ENCODE peak calls at places on chromosome 3, in four cellular contexts. G is GM12878, Y is breast epithelium, W is K562. N is an unnamed sample.
A peak's percentile ranks its signal among the peaks of the same experiment; 100 is the strongest.

GRCh38 chr3:193732827-193733226 is 139.8 kb downstream of the OPA1 start:
- DNase-seq in G (no peak), W (no peak), Y (no peak), N (no peak)

GRCh38 chr3:78703944-78704343 is 1063.9 kb downstream of the ROBO1 start:
- DNase-seq in W (no peak), Y (no peak), G (no peak), N (no peak)

GRCh38 chr3:113157408-113157980 is 53.9 kb upstream of the BOC start:
- DNase-seq in Y (peak; percentile 41), W (no peak), G (no peak), N (no peak)

GRCh38 chr3:67647390-67647878 is 7.0 kb downstream of the SUCLG2 start:
- DNase-seq in Y (peak; percentile 40), G (no peak), W (no peak), N (no peak)

GRCh38 chr3:103752986-103753385 is 1318.2 kb downstream of the ZPLD1 start:
- DNase-seq in W (no peak), G (no peak), Y (no peak), N (no peak)

GRCh38 chr3:58349792-58350626 is 17.3 kb downstream of the PXK start:
- DNase-seq in W (no peak), G (peak; percentile 87), Y (peak; percentile 21), N (no peak)

GRCh38 chr3:196650740-196651311 is 11.3 kb downstream of the NRROS start:
- DNase-seq in W (peak; percentile 42), G (no peak), Y (no peak), N (no peak)

GRCh38 chr3:73614385-73614784 is 10.4 kb downstream of the PDZRN3 start:
- DNase-seq in Y (peak; percentile 57), W (no peak), G (no peak), N (no peak)

GRCh38 chr3:53077476-53078220 is 31.8 kb upstream of the SFMBT1 start:
- DNase-seq in Y (no peak), G (no peak), W (no peak), N (peak; percentile 10)

GRCh38 chr3:177230641-177231040 is 33.4 kb upstream of the TBL1XR1 start:
- DNase-seq in W (no peak), Y (no peak), G (no peak), N (no peak)

GRCh38 chr3:88151358-88151757 is 1.6 kb downstream of the C3orf38 start:
- DNase-seq in W (no peak), Y (no peak), G (no peak), N (no peak)

GRCh38 chr3:111605016-111605415 is 9.9 kb upstream of the ZBED2 start:
- DNase-seq in G (no peak), Y (no peak), W (no peak), N (no peak)

GRCh38 chr3:128735287-128735686 is 9.3 kb downstream of the RAB7A start:
- DNase-seq in G (no peak), W (no peak), Y (no peak), N (no peak)

GRCh38 chr3:88150371-88150770 is 612 bp downstream of the C3orf38 start:
- DNase-seq in W (no peak), G (no peak), Y (no peak), N (no peak)

GRCh38 chr3:130700541-130700940 is 46.1 kb downstream of the PIK3R4 start:
- DNase-seq in G (no peak), Y (no peak), W (no peak), N (no peak)

GRCh38 chr3:16181361-16181760 is 6.9 kb downstream of the GALNT15 start:
- DNase-seq in W (no peak), Y (no peak), G (no peak), N (no peak)

GRCh38 chr3:177824190-177824786 is 627.0 kb upstream of the TBL1XR1 start:
- DNase-seq in Y (peak; percentile 72), W (no peak), G (no peak), N (peak; percentile 57)

GRCh38 chr3:41290736-41291135 is 91.4 kb downstream of the CTNNB1 start:
- DNase-seq in Y (no peak), W (no peak), G (no peak), N (no peak)

GRCh38 chr3:163347944-163348343 is 1730.4 kb downstream of the SI start:
- DNase-seq in W (no peak), G (no peak), Y (no peak), N (no peak)

DNA sequence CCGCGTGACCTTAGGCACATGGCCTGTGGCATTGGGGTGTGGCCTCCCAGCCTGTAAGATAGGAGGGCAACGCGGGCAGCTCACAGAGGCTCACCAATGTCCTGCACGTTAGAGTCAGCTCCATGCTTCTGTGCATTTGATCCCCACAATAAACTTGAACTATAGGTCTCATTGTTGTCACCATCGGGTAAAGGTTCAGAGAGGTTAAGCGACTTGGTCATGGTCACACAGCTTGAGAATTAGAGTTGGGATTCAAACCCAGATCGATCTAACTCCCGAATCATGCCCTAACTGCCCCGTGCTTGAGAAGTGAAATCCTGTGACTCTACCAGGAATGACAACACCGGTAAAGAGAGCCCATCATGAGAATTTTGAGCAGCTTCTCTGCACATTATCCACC is 148.0 kb upstream of the SLC6A11 start:
- DNase-seq in G (no peak), W (no peak), Y (no peak), N (no peak)
- TF ChIP-seq CTCF in G (no peak), W (no peak), Y (no peak), N (no peak)

DNA sequence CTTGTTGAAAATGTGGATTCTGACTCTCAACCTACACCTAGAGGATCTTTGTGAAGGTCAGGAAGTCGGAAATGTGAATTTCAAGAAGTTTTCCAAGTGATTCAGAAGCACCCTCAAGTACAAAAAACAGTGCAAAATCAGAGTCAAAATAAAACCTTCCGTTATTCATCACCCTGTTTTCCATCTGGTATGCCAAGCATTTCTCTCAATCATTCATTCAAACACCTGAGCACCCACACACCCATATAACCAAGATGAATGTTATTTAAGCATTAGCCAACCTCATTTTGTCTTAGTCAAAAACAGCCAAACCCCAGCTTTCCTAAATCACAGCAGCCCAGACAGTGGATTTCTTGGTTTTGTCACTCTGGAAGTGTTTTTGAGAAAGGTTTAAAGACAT is 91.1 kb downstream of the OSBPL10 start:
- DNase-seq in W (no peak), Y (no peak), G (no peak), N (no peak)
- H3K4me1 ChIP-seq in W (no peaks in the 10 kb centered on the region), Y (no peaks in the 10 kb centered on the region), G (no peaks in the 10 kb centered on the region), N (no peaks in the 10 kb centered on the region)

DNA sequence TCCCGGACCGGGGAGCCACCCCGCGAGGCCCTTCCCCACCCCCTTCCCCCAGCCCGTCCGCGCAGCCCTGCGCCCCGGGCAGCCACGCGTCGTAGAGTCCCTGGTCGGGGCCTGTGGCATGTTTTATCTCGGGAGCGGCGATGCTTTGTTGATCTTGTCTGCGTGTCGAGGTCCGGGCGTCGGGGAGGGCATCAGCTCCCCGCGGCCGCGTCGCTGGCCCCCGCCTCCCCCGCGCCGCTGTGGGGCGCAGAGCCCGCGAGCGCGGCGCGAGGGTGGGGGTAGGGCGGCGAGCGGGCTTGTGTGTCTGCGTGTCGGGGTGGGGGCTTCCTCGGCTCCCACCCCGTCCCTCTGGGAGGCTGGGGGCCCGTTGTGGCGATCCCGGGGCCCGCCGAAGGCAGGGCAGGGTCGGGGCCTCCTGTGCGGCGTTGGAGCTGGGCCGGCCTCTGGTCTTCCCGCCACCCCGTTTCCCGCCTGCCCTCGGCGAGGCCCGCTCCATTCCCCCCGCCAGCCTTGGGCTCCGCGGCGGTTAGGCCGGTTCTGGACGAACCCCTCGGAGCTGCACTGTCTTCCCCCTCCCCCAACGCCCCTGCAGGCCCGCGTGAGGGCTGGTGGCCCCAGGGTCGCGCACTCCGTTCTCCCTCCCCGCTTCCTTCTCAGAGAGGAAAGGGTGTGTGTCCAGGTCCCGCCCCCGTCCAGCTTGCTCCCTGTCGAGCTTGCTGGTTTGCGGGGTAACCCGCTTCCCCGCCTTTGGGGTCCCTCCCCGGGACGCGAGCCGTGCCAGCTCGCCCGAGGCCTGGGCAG is 695 bp downstream of the GMPS start:
- DNase-seq in Y (peak; percentile 34), W (peak; percentile 71), G (no peak), N (peak; percentile 41)
- TF ChIP-seq POLR2A in Y (no peak), W (peak; percentile 20), G (peak; percentile 52), N (no peak)

GRCh38 chr3:185823280-185824044 is 1.4 kb downstream of the IGF2BP2 start:
- DNase-seq in G (no peak), Y (no peak), W (peak; percentile 66), N (peak; percentile 35)
- TF ChIP-seq CTCF in G (no peak), Y (no peak), W (no peak), N (peak; percentile 11)

GRCh38 chr3:57151021-57151449 is 14.1 kb downstream of the IL17RD start:
- DNase-seq in Y (no peak), W (no peak), G (no peak), N (no peak)

GRCh38 chr3:57154470-57154869 is 10.7 kb downstream of the IL17RD start:
- DNase-seq in Y (no peak), W (no peak), G (no peak), N (no peak)

GRCh38 chr3:57152761-57153160 is 12.4 kb downstream of the IL17RD start:
- DNase-seq in W (no peak), Y (no peak), G (no peak), N (no peak)

GRCh38 chr3:57150097-57150496 is 15.1 kb downstream of the IL17RD start:
- DNase-seq in W (no peak), Y (peak; percentile 66), G (no peak), N (no peak)

DNA sequence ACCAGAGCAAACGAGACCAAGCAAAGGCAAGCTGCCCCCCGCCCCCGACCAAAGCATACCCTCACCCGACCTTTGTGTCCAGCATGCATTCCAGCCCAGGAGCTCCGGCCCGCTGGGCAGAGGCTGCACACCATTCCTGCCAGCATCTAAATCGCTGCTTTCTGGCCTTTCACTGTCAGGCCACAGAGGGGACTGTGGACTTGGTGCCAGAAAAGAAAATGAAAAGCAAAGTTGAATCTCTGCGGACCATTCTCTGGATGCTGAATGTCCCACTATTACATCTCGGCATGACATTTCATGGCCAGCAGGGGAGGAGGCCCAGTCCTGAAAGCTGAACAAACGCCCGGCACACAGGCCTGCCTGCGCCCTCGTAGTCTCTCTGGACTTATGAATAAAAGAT is 13.0 kb downstream of the IL17RD start:
- DNase-seq in W (no peak), Y (no peak), G (no peak), N (no peak)
- H3K4me1 ChIP-seq in W (no peaks in the 10 kb centered on the region), Y (no peaks in the 10 kb centered on the region), G (no peaks in the 10 kb centered on the region), N (peaks cover 16% of the 10 kb centered on the region)

DNA sequence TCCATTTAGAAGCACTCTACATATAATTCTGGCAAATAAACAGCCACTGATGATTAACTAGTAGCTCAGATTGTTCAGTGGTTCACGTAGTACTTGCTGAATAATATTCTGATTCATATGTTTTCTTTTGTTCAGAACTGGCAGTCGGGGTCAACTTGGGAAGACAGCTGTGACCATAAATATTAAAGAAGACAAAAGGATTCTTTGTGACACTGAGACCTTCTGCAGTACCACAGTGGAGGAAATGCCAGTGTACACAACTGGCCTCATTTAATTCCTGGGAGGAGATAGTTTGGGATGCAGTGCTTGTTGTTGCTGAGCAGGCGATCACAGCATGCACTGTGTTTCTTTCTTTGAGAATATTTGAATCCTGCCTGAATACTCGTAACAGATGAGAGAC is 26.6 kb upstream of the MCF2L2 start:
- DNase-seq in W (no peak), Y (no peak), G (no peak), N (no peak)
- TF ChIP-seq POLR2A in W (no peak), Y (no peak), G (no peak), N (no peak)

GRCh38 chr3:71859128-71859519 is 74.2 kb upstream of the PROK2 start:
- DNase-seq in W (no peak), Y (no peak), G (no peak), N (no peak)
- TF ChIP-seq CTCF in W (peak; percentile 16), Y (peak; percentile 40), G (peak; percentile 42), N (no peak)

N was measured in ovary.